ENCODE peak calls at places on chromosomes 16 and 17, in eight cellular contexts. Y is suprapubic skin; C is GM12865; Z is EL; F is RPMI8226; L is stimulated activated CD8-positive, alpha-beta memory T cell treated with anti-CD3 and anti-CD28 coated beads, Interleukin-15, amount 100 ng/mL, for 24 hours; A is activated CD8-positive, alpha-beta T cell treated with anti-CD3 and anti-CD28 coated beads for 36 hours; J is HCEC 1CT. I is an unnamed sample.

GRCh38 chr17:10614536-10615155 is 42.5 kb downstream of the MYH3 start:
- DNase-seq in Y (no peak), C (peak), Z (peak), F (peak), L (no peak), A (peak), J (peak), I (no peak)

GRCh38 chr16:52837251-52837650 is 215.4 kb downstream of the CHD9NB start:
- DNase-seq in Y (no peak), C (no peak), Z (no peak), F (no peak), L (no peak), A (no peak), J (peak), I (no peak)

GRCh38 chr17:73998246-73999220 is 204.9 kb upstream of the RPL38 start:
- DNase-seq in Y (no peak), C (peak), Z (no peak), F (peak), L (peak), A (peak), J (no peak), I (peak)

GRCh38 chr17:57534863-57535651 is 210.0 kb downstream of the CCDC182 start:
- DNase-seq in Y (no peak), C (no peak), Z (no peak), F (peak), L (no peak), A (no peak), J (no peak), I (no peak)

GRCh38 chr17:40312131-40312731 is 3.3 kb downstream of the RARA start:
- DNase-seq in Y (peak), C (no peak), Z (no peak), F (peak), L (no peak), A (peak), J (no peak), I (no peak)

GRCh38 chr16:66872927-66873684 is 7.2 kb upstream of the PDP2 start:
- DNase-seq in Y (peak), C (peak), Z (peak), F (peak), L (peak), A (peak), J (peak), I (peak)

GRCh38 chr16:82042144-82042543 is 7.1 kb downstream of the HSD17B2 start:
- DNase-seq in Y (peak), C (no peak), Z (no peak), F (no peak), L (no peak), A (no peak), J (no peak), I (no peak)

GRCh38 chr17:3610523-3610922 is 1.3 kb upstream of the TRPV1 start:
- DNase-seq in Y (no peak), C (no peak), Z (no peak), F (no peak), L (no peak), A (no peak), J (no peak), I (no peak)

GRCh38 chr17:35849469-35850348 is 19.0 kb downstream of the HEATR9 start:
- DNase-seq in Y (no peak), C (peak), Z (peak), F (peak), L (no peak), A (peak), J (peak), I (peak)

GRCh38 chr17:48262982-48263586 is 155.5 kb downstream of the SNX11 start:
- DNase-seq in Y (no peak), C (peak), Z (no peak), F (peak), L (no peak), A (no peak), J (peak), I (no peak)

GRCh38 chr17:67995568-67996191 is 589 bp downstream of the C17orf58 start:
- DNase-seq in Y (no peak), C (no peak), Z (peak), F (peak), L (no peak), A (peak), J (no peak), I (no peak)

GRCh38 chr17:68455756-68456528 is 1.4 kb downstream of the WIPI1 start:
- DNase-seq in Y (no peak), C (no peak), Z (peak), F (no peak), L (no peak), A (no peak), J (peak), I (no peak)

GRCh38 chr17:16888413-16889087 is 83.4 kb downstream of the TNFRSF13B start:
- DNase-seq in Y (no peak), C (no peak), Z (peak), F (no peak), L (no peak), A (no peak), J (no peak), I (no peak)

GRCh38 chr17:17350491-17351355 is 47.5 kb downstream of the NT5M start:
- DNase-seq in Y (peak), C (no peak), Z (peak), F (no peak), L (no peak), A (no peak), J (peak), I (no peak)

GRCh38 chr17:64736804-64737492 is 74.8 kb upstream of the SMURF2 start:
- DNase-seq in Y (peak), C (peak), Z (peak), F (peak), L (no peak), A (peak), J (peak), I (peak)

GRCh38 chr17:75019146-75019545 is 6.7 kb downstream of the MRPL58 start:
- DNase-seq in Y (no peak), C (no peak), Z (no peak), F (no peak), L (no peak), A (no peak), J (no peak), I (no peak)

GRCh38 chr17:72534265-72534664 is 413.4 kb downstream of the SOX9 start:
- DNase-seq in Y (no peak), C (no peak), Z (no peak), F (no peak), L (no peak), A (no peak), J (no peak), I (no peak)

GRCh38 chr17:17774009-17774881 is 62.5 kb downstream of the SREBF1 start:
- DNase-seq in Y (no peak), C (no peak), Z (no peak), F (no peak), L (no peak), A (no peak), J (no peak), I (no peak)

GRCh38 chr16:47732122-47732805 is 271.1 kb downstream of the PHKB start:
- DNase-seq in Y (no peak), C (no peak), Z (peak), F (no peak), L (no peak), A (peak), J (peak), I (no peak)

GRCh38 chr17:76515291-76515949 is 14.2 kb upstream of the RHBDF2 start:
- DNase-seq in Y (peak), C (peak), Z (peak), F (peak), L (peak), A (peak), J (peak), I (peak)

GRCh38 chr17:21058098-21058893 is 15.5 kb upstream of the USP22 start:
- DNase-seq in Y (no peak), C (no peak), Z (peak), F (no peak), L (no peak), A (peak), J (peak), I (no peak)

GRCh38 chr16:87949071-87949744 is 2.0 kb upstream of the BANP start:
- DNase-seq in Y (no peak), C (no peak), Z (no peak), F (no peak), L (no peak), A (no peak), J (no peak), I (no peak)

I was measured in CD4-positive, CD25-positive, alpha-beta regulatory T cell.